ENCODE peak calls at places on chromosomes 2 and 18, in eight cellular contexts. N, V, L, G, T, Q, S and Z are unnamed samples.

GRCh38 chr18:74531043-74531442 is 3.3 kb upstream of the CNDP1 start:
- DNase-seq in L (no peak), V (no peak), S (no peak), G (no peak), N (no peak), T (no peak), Q (no peak), Z (no peak)

GRCh38 chr18:68034293-68034692 is 517.8 kb upstream of the DSEL start:
- DNase-seq in N (no peak), V (no peak), T (peak; percentile 3), G (no peak), S (no peak), Q (no peak), L (peak; percentile 4), Z (no peak)

GRCh38 chr2:186718895-186719294 is 25.0 kb downstream of the FAM171B start:
- DNase-seq in N (no peak), T (no peak), G (no peak), S (no peak), L (no peak), Q (no peak), V (peak; percentile 44), Z (no peak)

GRCh38 chr18:48790869-48791635 is 159.7 kb downstream of the SMAD7 start:
- DNase-seq in Q (no peak), V (no peak), S (peak; percentile 32), G (no peak), T (no peak), L (no peak), N (no peak), Z (no peak)

GRCh38 chr2:30231726-30232026 is 342 bp downstream of the LBH start:
- DNase-seq in G (no peak), L (no peak), S (no peak), T (no peak), V (no peak), Q (no peak), N (no peak), Z (no peak)

GRCh38 chr18:3651266-3651665 is 201.3 kb downstream of the TGIF1 start:
- DNase-seq in S (no peak), G (no peak), Q (no peak), L (no peak), N (no peak), V (no peak), T (no peak), Z (no peak)

GRCh38 chr18:8745355-8746014 is 40.1 kb downstream of the MTCL1 start:
- DNase-seq in G (no peak), V (no peak), L (no peak), S (peak; percentile 83), Q (peak; percentile 32), T (no peak), N (no peak), Z (no peak)

GRCh38 chr2:42386684-42387083 is 25.7 kb upstream of the COX7A2L start:
- DNase-seq in G (peak; percentile 34), S (peak; percentile 42), T (no peak), L (peak; percentile 43), V (no peak), N (peak; percentile 42), Q (no peak), Z (peak; percentile 30)

GRCh38 chr2:240217431-240218301 is 77.2 kb upstream of the OTOS start:
- DNase-seq in Q (no peak), S (peak; percentile 14), G (peak; percentile 33), N (no peak), T (no peak), V (no peak), L (no peak), Z (no peak)

GRCh38 chr2:73830871-73831401 is 2.2 kb downstream of the STAMBP start:
- DNase-seq in Q (no peak), L (no peak), T (no peak), G (no peak), N (no peak), S (no peak), V (no peak), Z (peak; percentile 89)

GRCh38 chr18:76451475-76452331 is 43.3 kb downstream of the ZNF516 start:
- DNase-seq in Q (no peak), S (no peak), L (no peak), G (no peak), V (peak; percentile 68), N (peak; percentile 35), T (no peak), Z (no peak)

GRCh38 chr18:22241806-22242440 is 72.5 kb downstream of the GATA6 start:
- DNase-seq in L (no peak), G (no peak), S (no peak), Q (no peak), N (no peak), V (no peak), T (peak; percentile 38), Z (no peak)

GRCh38 chr2:149166958-149167810 is 128.7 kb downstream of the LYPD6B start:
- DNase-seq in N (no peak), S (peak; percentile 38), L (no peak), T (peak; percentile 24), G (peak; percentile 10), V (peak; percentile 23), Q (peak; percentile 84), Z (peak; percentile 7)

GRCh38 chr2:185919155-185919554 is 180.6 kb downstream of the FSIP2 start:
- DNase-seq in S (no peak), V (no peak), T (no peak), G (no peak), N (no peak), Q (no peak), L (no peak), Z (peak; percentile 51)

DNA sequence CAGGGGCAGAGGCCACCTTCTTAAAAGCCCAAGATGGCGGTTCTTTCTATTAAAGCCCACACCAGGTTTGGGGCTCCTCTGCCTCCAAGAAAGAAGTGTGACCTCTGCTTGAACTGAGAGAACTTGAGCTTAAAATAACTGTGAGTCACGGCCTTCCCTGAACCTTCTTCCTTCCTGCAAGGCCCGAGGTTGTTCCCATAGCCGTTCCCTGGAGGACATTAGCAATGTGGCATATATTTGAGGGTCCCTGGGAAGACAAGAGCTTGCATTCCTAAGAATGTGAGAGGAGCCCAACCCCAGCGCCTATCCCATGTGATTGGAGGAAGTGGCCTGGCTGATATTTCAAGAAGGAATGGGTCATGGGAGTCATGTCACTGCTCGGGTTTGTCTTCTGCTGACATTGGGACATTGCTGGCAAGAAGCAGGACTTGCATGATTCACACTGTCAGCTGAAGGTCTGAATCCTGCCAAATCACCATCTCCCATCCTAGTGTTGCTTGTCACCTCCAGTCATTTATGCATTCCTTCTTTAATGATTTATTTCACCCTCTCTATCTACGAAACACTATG is 168.1 kb downstream of the TRIB2 start:
- DNase-seq in T (no peak), V (no peak), L (no peak), N (no peak), Q (no peak), S (no peak), G (peak; percentile 18), Z (peak; percentile 68)
- TF ChIP-seq EZH2phosphoT487 in T (no peak), V (no peak), L (no peak), N (no peak), Q (no peak), S (no peak), G (no peak), Z (no peak)

GRCh38 chr2:233404227-233404626 is 49.9 kb downstream of the DGKD start:
- DNase-seq in N (peak; percentile 59), T (no peak), G (peak; percentile 32), Q (peak; percentile 57), V (peak; percentile 48), L (no peak), S (peak; percentile 73), Z (peak; percentile 77)
- TF ChIP-seq CTCF in N (peak; percentile 74), T (peak; percentile 43), G (peak; percentile 91), Q (peak; percentile 76), V (peak; percentile 61), L (peak; percentile 72), S (peak; percentile 97), Z (peak; percentile 93)

DNA sequence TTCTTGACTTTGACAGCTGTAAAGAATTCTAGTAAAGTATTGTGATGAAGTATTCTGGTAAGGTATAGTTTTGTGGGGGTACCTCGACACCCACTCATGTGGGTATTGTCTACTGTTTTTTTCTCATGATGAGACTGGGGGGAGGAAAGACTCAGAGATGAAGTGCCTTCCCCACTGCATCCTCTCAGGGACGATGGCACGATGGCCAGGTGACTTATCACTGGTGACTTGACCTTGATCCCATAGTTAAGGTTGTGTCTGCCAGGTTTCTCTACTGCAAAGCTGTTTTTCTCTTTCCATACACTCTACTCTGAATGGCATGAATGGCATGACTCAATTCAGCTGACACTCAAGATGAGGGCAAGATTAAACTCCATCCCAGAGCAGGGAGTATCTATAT is 936 bp upstream of the CCDC68 start:
- DNase-seq in T (no peak), L (no peak), Q (no peak), S (no peak), V (no peak), N (no peak), G (no peak), Z (no peak)
- TF ChIP-seq EZH2phosphoT487 in T (no peak), L (no peak), Q (no peak), S (no peak), V (no peak), N (no peak), G (no peak), Z (no peak)

GRCh38 chr2:46383113-46383395 is 85.8 kb downstream of the EPAS1 start:
- DNase-seq in G (no peak), S (no peak), Q (no peak), L (no peak), V (no peak), N (no peak), T (no peak), Z (no peak)

GRCh38 chr2:46381871-46382270 is 84.7 kb downstream of the EPAS1 start:
- DNase-seq in L (no peak), T (no peak), V (no peak), Q (no peak), N (no peak), S (no peak), G (no peak), Z (no peak)

GRCh38 chr2:46384457-46384815 is 87.2 kb downstream of the EPAS1 start:
- DNase-seq in V (no peak), S (no peak), N (no peak), T (no peak), L (no peak), G (no peak), Q (no peak), Z (no peak)

GRCh38 chr2:46382331-46383112 is 85.3 kb downstream of the EPAS1 start:
- DNase-seq in N (no peak), G (no peak), T (no peak), S (no peak), L (no peak), V (no peak), Q (no peak), Z (no peak)

GRCh38 chr2:46383784-46384456 is 86.7 kb downstream of the EPAS1 start:
- DNase-seq in N (no peak), G (no peak), S (no peak), T (no peak), Q (no peak), L (no peak), V (no peak), Z (no peak)
- TF ChIP-seq CTCF in N (no peak), G (no peak), S (no peak), T (no peak), Q (no peak), L (no peak), V (no peak), Z (no peak)

GRCh38 chr18:28735731-28736130 is 558.8 kb upstream of the CDH2 start:
- DNase-seq in N (no peak), S (no peak), V (no peak), L (peak; percentile 9), T (no peak), G (no peak), Q (no peak), Z (peak; percentile 82)
- TF ChIP-seq EZH2phosphoT487 in N (no peak), S (no peak), V (no peak), L (no peak), T (no peak), G (no peak), Q (no peak), Z (no peak)